ENCODE peak calls at places on chromosome 16, in four cellular contexts. D is K562, L is GM12878, K is SK-N-SH. H is an unnamed sample.

GRCh38 chr16:31868701-31869167 is 4.9 kb upstream of the ZNF267 start:
- DNase-seq in D (peak; percentile 68), L (no peak), K (peak; percentile 65), H (peak; percentile 76)

GRCh38 chr16:28210979-28211505 is 723 bp downstream of the XPO6 start:
- DNase-seq in D (peak; percentile 74), L (no peak), K (peak; percentile 83), H (peak; percentile 41)

GRCh38 chr16:85123891-85124635 is 11.8 kb upstream of the CIBAR2 start:
- DNase-seq in D (no peak), L (no peak), K (no peak), H (peak; percentile 29)

GRCh38 chr16:693766-694165 is 3.6 kb upstream of the WDR24 start:
- DNase-seq in D (no peak), L (no peak), K (no peak), H (no peak)

GRCh38 chr16:31700200-31700529 is 172.5 kb downstream of the AHSP start:
- DNase-seq in D (peak; percentile 93), L (no peak), K (peak; percentile 92), H (no peak)

GRCh38 chr16:1591306-1591705 is 20.6 kb downstream of the IFT140 start:
- DNase-seq in D (no peak), L (no peak), K (no peak), H (no peak)

GRCh38 chr16:17696696-17697095 is 225.9 kb upstream of the XYLT1 start:
- DNase-seq in D (no peak), L (no peak), K (no peak), H (no peak)

GRCh38 chr16:86363057-86363490 is 147.3 kb upstream of the FOXF1 start:
- DNase-seq in D (no peak), L (no peak), K (no peak), H (no peak)

GRCh38 chr16:49466881-49467280 is 93.3 kb downstream of the C16orf78 start:
- DNase-seq in D (no peak), L (no peak), K (no peak), H (no peak)

GRCh38 chr16:14309906-14310305 is 238.8 kb downstream of the MRTFB start:
- DNase-seq in D (no peak), L (no peak), K (no peak), H (no peak)

GRCh38 chr16:2498085-2498484 is 15.7 kb upstream of the ATP6V0C start:
- DNase-seq in D (no peak), L (no peak), K (no peak), H (no peak)

GRCh38 chr16:14310519-14310991 is 239.4 kb downstream of the MRTFB start:
- DNase-seq in D (peak; percentile 42), L (peak; percentile 86), K (peak; percentile 44), H (peak; percentile 41)

GRCh38 chr16:81868057-81868748 is 89.1 kb downstream of the PLCG2 start:
- DNase-seq in D (no peak), L (no peak), K (no peak), H (no peak)

GRCh38 chr16:20857281-20857680 is 42.9 kb downstream of the DCUN1D3 start:
- DNase-seq in D (no peak), L (no peak), K (no peak), H (no peak)

GRCh38 chr16:84883301-84883700 is 63.5 kb downstream of the CRISPLD2 start:
- DNase-seq in D (no peak), L (no peak), K (no peak), H (peak; percentile 24)

GRCh38 chr16:73993878-73994277 is 302.7 kb upstream of the PSMD7 start:
- DNase-seq in D (no peak), L (no peak), K (no peak), H (no peak)

GRCh38 chr16:86924537-86924936 is 346.2 kb downstream of the FOXL1 start:
- DNase-seq in D (no peak), L (no peak), K (no peak), H (no peak)

GRCh38 chr16:22240023-22240697 is 34.1 kb downstream of the EEF2K start:
- DNase-seq in D (no peak), L (no peak), K (no peak), H (no peak)

GRCh38 chr16:66933776-66934137 is 445 bp downstream of the CIAO2B start:
- DNase-seq in D (no peak), L (no peak), K (no peak), H (no peak)

GRCh38 chr16:73054732-73055481 is 7.0 kb upstream of the ZFHX3 start:
- DNase-seq in D (no peak), L (no peak), K (peak; percentile 45), H (no peak)

GRCh38 chr16:79402356-79402755 is 198.2 kb downstream of the MAF start:
- DNase-seq in D (peak; percentile 73), L (no peak), K (no peak), H (no peak)

GRCh38 chr16:57077714-57078113 is 14.7 kb upstream of the CPNE2 start:
- DNase-seq in D (no peak), L (no peak), K (no peak), H (no peak)

DNA sequence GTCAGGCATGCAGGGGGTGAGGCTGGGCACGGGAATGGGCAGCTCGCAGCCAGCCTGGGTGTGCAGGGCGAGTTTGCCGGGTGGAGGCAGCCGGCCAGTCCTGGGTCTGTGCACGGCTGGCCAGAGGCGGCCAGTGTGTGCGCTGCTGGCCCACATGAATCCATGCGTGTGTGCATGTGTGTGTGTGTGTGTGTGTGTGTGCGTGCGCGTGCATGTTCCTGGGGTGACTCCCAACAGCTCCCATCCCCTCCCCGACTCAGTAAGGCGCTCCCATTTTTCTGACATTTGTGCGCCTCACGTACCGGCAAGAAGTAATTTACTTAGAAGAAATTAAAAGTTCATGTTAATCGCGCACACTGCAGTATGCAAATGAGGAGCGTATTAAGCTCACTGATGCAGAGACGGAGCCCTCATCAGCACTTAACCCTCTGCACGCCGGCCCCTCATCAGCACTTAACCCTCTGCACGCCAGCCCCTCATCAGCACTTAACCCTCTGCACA is 55.4 kb upstream of the ACSF3 start:
- DNase-seq in D (no peak), L (no peak), K (no peak), H (no peak)
- TF ChIP-seq USF1 in D (no peak), L (no peak), K (no peak), H (no peak)

DNA sequence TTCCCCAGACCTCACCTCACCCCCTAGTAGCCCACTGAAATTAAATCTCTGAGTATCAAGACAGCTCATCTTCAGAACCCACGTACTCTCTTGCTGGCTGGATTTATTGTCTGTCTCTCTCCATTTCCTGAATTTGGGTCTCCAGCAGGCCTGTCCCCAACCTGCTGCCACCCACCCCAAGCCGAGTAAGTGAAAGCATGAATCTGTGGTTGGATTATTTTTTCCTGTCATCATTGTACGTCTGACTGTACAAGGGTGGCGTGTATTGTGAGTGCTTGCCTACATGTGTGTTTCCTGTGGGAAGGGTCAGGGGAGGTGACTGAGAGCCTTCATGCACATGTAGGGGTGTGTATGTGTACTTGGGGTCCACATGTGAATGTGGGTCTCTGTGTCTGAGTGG is 5.4 kb downstream of the TNP2 start:
- DNase-seq in D (no peak), L (no peak), K (no peak), H (no peak)
- TF ChIP-seq USF1 in D (no peak), L (no peak), K (no peak), H (no peak)

DNA sequence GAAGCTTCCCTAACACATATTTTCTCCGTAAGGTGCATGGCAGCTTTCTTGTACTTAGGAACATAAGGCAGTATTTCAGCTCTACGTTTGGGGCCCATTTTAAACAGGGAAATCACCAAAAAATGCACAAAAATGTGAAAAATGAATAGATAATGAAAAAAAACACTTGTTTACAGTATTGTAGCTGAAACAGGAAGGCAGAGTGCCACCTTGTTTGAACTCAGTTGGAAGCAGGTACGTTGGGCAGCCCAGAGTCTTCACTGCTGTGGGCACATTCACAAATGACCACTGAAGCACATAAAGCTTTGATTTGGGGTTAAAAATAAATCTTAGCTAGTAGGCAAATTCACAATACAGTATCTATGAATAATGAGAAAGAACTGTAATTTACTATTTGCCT is 108.6 kb downstream of the CNTNAP4 start:
- DNase-seq in D (no peak), L (no peak), K (no peak), H (no peak)
- TF ChIP-seq USF1 in D (no peak), L (no peak), K (no peak), H (no peak)

GRCh38 chr16:88384222-88385111 is 1.7 kb downstream of the ZNF469 start:
- DNase-seq in D (no peak), L (no peak), K (peak; percentile 60), H (no peak)
- TF ChIP-seq USF1 in D (no peak), L (no peak), K (no peak), H (no peak)

DNA sequence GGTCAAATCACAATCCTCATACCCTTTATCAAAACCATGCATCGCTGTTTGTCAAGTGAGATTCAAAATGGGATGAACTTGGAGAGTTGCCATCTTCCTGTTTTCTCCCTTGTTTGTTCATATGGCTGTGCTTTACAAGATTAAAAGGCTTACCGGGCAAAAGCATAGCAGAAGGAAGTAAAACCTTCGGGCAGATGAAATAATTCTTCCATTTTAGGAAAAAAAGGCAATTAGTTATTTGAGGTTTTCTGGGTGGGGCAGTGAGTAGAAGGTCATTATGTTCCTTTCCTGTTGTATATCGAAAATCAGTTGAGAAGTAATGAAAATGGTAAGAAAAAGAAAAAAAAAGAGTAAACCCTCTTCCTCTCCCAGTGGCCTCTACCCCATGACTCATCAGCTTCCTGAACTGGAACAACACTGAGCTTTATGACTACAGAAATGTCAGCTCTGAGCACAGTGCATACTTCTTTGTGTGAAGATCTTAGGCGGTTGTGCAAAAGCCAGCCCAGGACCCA is 369.2 kb downstream of the CDH13 start:
- DNase-seq in D (no peak), L (no peak), K (no peak), H (no peak)
- TF ChIP-seq USF1 in D (no peak), L (no peak), K (no peak), H (no peak)

DNA sequence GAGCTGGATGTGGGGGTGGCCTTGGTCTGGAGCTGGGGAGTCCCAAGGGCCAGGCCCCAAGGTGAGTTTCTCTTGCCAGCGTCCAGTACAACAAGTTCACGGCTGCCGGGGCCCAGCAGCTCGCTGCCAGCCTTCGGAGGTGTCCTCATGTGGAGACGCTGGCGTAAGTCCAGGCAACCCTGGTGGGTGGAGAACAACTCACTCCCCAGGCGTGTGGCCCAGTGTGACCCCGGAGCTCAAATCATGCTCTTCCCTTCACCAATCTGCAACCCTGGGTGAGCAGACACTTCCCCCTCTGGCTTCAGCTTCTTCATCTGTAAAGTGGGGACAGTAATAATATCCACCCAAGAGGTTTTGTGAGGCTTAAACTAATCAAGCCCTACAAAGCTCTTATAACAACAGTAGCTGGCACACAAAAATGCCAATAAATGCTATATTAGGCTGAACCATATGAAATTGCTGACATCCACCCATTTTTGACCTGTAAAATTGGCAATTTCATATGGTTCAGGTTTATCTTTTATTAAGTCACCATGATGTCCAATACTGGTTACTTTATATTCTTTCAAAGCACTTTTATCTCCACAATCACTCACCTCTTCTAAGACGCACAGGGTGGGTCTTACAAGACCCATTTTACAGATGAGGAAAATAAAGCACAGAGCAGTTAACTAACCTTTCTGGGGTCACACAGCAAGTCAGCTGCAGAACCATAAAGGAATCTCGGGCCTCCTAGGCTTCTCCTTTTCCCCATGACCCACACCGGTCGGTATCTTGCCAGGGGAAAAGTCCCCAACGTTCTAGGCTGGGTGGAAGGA is 19.7 kb downstream of the DEXI start:
- DNase-seq in D (no peak), L (no peak), K (no peak), H (no peak)
- TF ChIP-seq USF1 in D (no peak), L (no peak), K (no peak), H (no peak)

DNA sequence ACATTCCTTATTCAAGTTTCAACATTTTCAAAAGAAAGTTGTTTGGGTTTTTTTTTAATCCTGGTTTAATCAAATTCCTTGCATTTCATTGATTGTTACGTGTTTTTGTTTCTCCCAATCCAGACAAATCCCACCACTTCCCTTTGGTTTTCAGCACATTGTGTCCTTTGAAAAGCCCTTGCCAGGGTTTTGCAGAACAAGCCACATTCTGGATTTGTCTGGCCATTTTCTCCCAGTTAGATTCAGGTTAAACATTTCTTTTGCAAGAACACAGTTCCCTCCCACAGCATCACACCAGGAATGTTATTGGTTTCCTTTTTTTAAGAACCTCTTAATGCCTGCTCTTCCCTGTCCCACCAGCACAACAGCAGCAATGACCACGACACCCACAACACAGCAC is 278.0 kb upstream of the SALL1 start:
- DNase-seq in D (no peak), L (no peak), K (no peak), H (no peak)
- TF ChIP-seq USF1 in D (no peak), L (no peak), K (no peak), H (no peak)

GRCh38 chr16:68397710-68398171 is 50.6 kb downstream of the SMPD3 start:
- DNase-seq in D (no peak), L (no peak), K (no peak), H (no peak)
- TF ChIP-seq USF1 in D (no peak), L (no peak), K (no peak), H (no peak)

H was measured in WTC11.